ENCODE peak calls at places on chromosomes 3 and 15, in four cellular contexts. One of them, this sample, is unnamed.

GRCh38 chr3:134378384-134378783 is 4.1 kb upstream of the AMOTL2 start:
- DNase-seq in cardiac muscle cell: peak; percentile 77
- DNase-seq in OCI-LY7: peak; percentile 10
- DNase-seq in Panc1: no peak
- DNase-seq in this sample: no peak

GRCh38 chr3:25618043-25618442 is 46.7 kb downstream of the TOP2B start:
- DNase-seq in cardiac muscle cell: no peak
- DNase-seq in OCI-LY7: no peak
- DNase-seq in Panc1: no peak
- DNase-seq in this sample: no peak

GRCh38 chr3:72213296-72214064 is 428.5 kb upstream of the PROK2 start:
- DNase-seq in cardiac muscle cell: no peak
- DNase-seq in OCI-LY7: no peak
- DNase-seq in Panc1: no peak
- DNase-seq in this sample: no peak

GRCh38 chr3:197298858-197299854 is 744 bp upstream of the DLG1 start:
- DNase-seq in cardiac muscle cell: peak; percentile 63
- DNase-seq in OCI-LY7: peak; percentile 79
- DNase-seq in Panc1: no peak
- DNase-seq in this sample: no peak

GRCh38 chr15:60005352-60006202 is 1.5 kb downstream of the FOXB1 start:
- DNase-seq in cardiac muscle cell: no peak
- DNase-seq in OCI-LY7: no peak
- DNase-seq in Panc1: no peak
- DNase-seq in this sample: no peak

GRCh38 chr3:105274536-105274935 is 92.2 kb upstream of the ALCAM start:
- DNase-seq in cardiac muscle cell: no peak
- DNase-seq in OCI-LY7: no peak
- DNase-seq in Panc1: no peak
- DNase-seq in this sample: no peak

GRCh38 chr15:59933607-59934006 is 70.5 kb upstream of the FOXB1 start:
- DNase-seq in cardiac muscle cell: no peak
- DNase-seq in OCI-LY7: no peak
- DNase-seq in Panc1: no peak
- DNase-seq in this sample: no peak

GRCh38 chr3:16190704-16191103 is 16.2 kb downstream of the GALNT15 start:
- DNase-seq in cardiac muscle cell: no peak
- DNase-seq in OCI-LY7: no peak
- DNase-seq in Panc1: no peak
- DNase-seq in this sample: no peak

GRCh38 chr3:46883252-46884185 is 6.0 kb downstream of the PTH1R start:
- DNase-seq in cardiac muscle cell: peak; percentile 79
- DNase-seq in OCI-LY7: no peak
- DNase-seq in Panc1: no peak
- DNase-seq in this sample: no peak

GRCh38 chr15:65801229-65801813 is 9.2 kb upstream of the DENND4A start:
- DNase-seq in cardiac muscle cell: no peak
- DNase-seq in OCI-LY7: no peak
- DNase-seq in Panc1: no peak
- DNase-seq in this sample: no peak

GRCh38 chr15:61390138-61390537 is 161.0 kb upstream of the RORA start:
- DNase-seq in cardiac muscle cell: no peak
- DNase-seq in OCI-LY7: no peak
- DNase-seq in Panc1: no peak
- DNase-seq in this sample: no peak

GRCh38 chr3:56772926-56773587 is 28.7 kb downstream of the ARHGEF3 start:
- DNase-seq in cardiac muscle cell: no peak
- DNase-seq in OCI-LY7: no peak
- DNase-seq in Panc1: no peak
- DNase-seq in this sample: no peak

GRCh38 chr3:145557405-145557804 is 603.6 kb downstream of the PLOD2 start:
- DNase-seq in cardiac muscle cell: no peak
- DNase-seq in OCI-LY7: no peak
- DNase-seq in Panc1: no peak
- DNase-seq in this sample: no peak

GRCh38 chr3:134312873-134313838 is 61.1 kb downstream of the AMOTL2 start:
- DNase-seq in cardiac muscle cell: peak; percentile 86
- DNase-seq in OCI-LY7: no peak
- DNase-seq in Panc1: no peak
- DNase-seq in this sample: no peak

GRCh38 chr15:69161878-69162213 is 1.4 kb downstream of the GLCE start:
- DNase-seq in cardiac muscle cell: no peak
- DNase-seq in OCI-LY7: no peak
- DNase-seq in Panc1: no peak
- DNase-seq in this sample: no peak

GRCh38 chr3:190120161-190121060 is at the start of gene P3H2:
- DNase-seq in cardiac muscle cell: peak; percentile 95
- DNase-seq in OCI-LY7: no peak
- DNase-seq in Panc1: no peak
- DNase-seq in this sample: peak; percentile 73

GRCh38 chr15:25401511-25401910 is 37.3 kb downstream of the UBE3A start:
- DNase-seq in cardiac muscle cell: no peak
- DNase-seq in OCI-LY7: no peak
- DNase-seq in Panc1: no peak
- DNase-seq in this sample: no peak

GRCh38 chr3:161266731-161267150 is 45.6 kb downstream of the NMD3 start:
- DNase-seq in cardiac muscle cell: no peak
- DNase-seq in OCI-LY7: no peak
- DNase-seq in Panc1: peak; percentile 84
- DNase-seq in this sample: no peak
- H3K27ac ChIP-seq in cardiac muscle cell: no peak overlapping the region
- H3K27ac ChIP-seq in OCI-LY7: no peak overlapping the region
- H3K27ac ChIP-seq in Panc1: no peak overlapping the region
- H3K27ac ChIP-seq in this sample: no peak overlapping the region

GRCh38 chr3:42451116-42451515 is 40.7 kb upstream of the LYZL4 start:
- DNase-seq in cardiac muscle cell: no peak
- DNase-seq in OCI-LY7: no peak
- DNase-seq in Panc1: no peak
- DNase-seq in this sample: no peak

GRCh38 chr3:42447481-42447880 is 37.1 kb upstream of the LYZL4 start:
- DNase-seq in cardiac muscle cell: no peak
- DNase-seq in OCI-LY7: no peak
- DNase-seq in Panc1: no peak
- DNase-seq in this sample: no peak

GRCh38 chr3:42450567-42450966 is 40.2 kb upstream of the LYZL4 start:
- DNase-seq in cardiac muscle cell: no peak
- DNase-seq in OCI-LY7: peak; percentile 24
- DNase-seq in Panc1: no peak
- DNase-seq in this sample: no peak

GRCh38 chr3:42456211-42456610 is 45.8 kb upstream of the LYZL4 start:
- DNase-seq in cardiac muscle cell: no peak
- DNase-seq in OCI-LY7: no peak
- DNase-seq in Panc1: no peak
- DNase-seq in this sample: no peak

GRCh38 chr3:42451546-42452230 is 41.3 kb upstream of the LYZL4 start:
- DNase-seq in cardiac muscle cell: no peak
- DNase-seq in OCI-LY7: no peak
- DNase-seq in Panc1: no peak
- DNase-seq in this sample: no peak
- H3K27ac ChIP-seq in cardiac muscle cell: no peak overlapping the region
- H3K27ac ChIP-seq in OCI-LY7: no peak overlapping the region
- H3K27ac ChIP-seq in Panc1: no peak overlapping the region
- H3K27ac ChIP-seq in this sample: no peak overlapping the region

DNA sequence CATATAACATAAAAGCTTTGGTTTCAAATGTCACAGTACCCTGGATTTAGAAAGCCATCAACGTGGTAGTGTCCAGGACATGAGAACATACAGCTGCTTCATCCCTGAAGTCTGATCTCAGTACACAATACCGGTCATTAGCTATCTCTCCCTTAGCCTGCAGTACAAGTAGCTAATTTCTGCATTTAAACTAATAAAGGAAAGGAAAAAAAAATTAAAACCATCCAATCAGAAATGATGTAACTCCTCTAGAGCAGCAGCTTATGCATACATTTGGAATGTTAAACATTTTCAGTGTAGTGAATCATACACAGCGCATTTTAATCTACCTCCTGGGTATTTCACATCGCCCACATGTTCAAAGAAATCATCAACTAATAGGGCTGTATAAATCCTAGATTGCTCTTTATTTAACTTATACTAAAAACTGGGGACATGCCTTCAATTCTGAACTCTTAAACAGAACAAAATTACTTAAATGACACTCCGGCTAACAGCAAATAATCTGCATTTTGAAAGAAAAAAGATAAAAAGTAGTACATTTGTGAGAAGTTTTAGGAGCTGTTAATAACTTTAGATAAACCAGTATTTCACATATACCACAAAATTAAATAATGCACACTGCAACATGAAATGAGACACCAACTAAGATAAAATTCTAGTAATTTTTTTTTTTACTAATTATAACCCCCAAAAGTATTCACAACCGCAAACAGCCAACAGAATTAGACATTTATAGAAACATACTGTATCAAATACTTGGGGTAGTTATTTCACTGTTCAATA is 3.7 kb downstream of the IGF2BP2 start:
- DNase-seq in cardiac muscle cell: no peak
- DNase-seq in OCI-LY7: no peak
- DNase-seq in Panc1: peak; percentile 80
- DNase-seq in this sample: no peak
- H3K27ac ChIP-seq in cardiac muscle cell: peak overlapping the region; percentile 18
- H3K27ac ChIP-seq in OCI-LY7: no peak overlapping the region
- H3K27ac ChIP-seq in Panc1: peak overlapping the region; percentile 76
- H3K27ac ChIP-seq in this sample: no peak overlapping the region

GRCh38 chr3:42369304-42369703 is 41.1 kb downstream of the LYZL4 start:
- DNase-seq in cardiac muscle cell: peak; percentile 51
- DNase-seq in OCI-LY7: no peak
- DNase-seq in Panc1: no peak
- DNase-seq in this sample: no peak
- H3K27ac ChIP-seq in cardiac muscle cell: no peak overlapping the region
- H3K27ac ChIP-seq in OCI-LY7: no peak overlapping the region
- H3K27ac ChIP-seq in Panc1: no peak overlapping the region
- H3K27ac ChIP-seq in this sample: peak overlapping the region; percentile 48

GRCh38 chr3:48418140-48418539 is 11.7 kb downstream of the PLXNB1 start:
- DNase-seq in cardiac muscle cell: no peak
- DNase-seq in OCI-LY7: no peak
- DNase-seq in Panc1: no peak
- DNase-seq in this sample: no peak
- H3K27ac ChIP-seq in cardiac muscle cell: no peak overlapping the region
- H3K27ac ChIP-seq in OCI-LY7: no peak overlapping the region
- H3K27ac ChIP-seq in Panc1: no peak overlapping the region
- H3K27ac ChIP-seq in this sample: no peak overlapping the region

GRCh38 chr15:90362936-90363212 is 10.8 kb downstream of the ZNF774 start:
- DNase-seq in cardiac muscle cell: no peak
- DNase-seq in OCI-LY7: no peak
- DNase-seq in Panc1: no peak
- DNase-seq in this sample: no peak
- H3K27ac ChIP-seq in cardiac muscle cell: no peak overlapping the region
- H3K27ac ChIP-seq in OCI-LY7: no peak overlapping the region
- H3K27ac ChIP-seq in Panc1: peak overlapping the region; percentile 25
- H3K27ac ChIP-seq in this sample: peak overlapping the region; percentile 92

GRCh38 chr3:154060606-154061380 is 60.4 kb upstream of the ARHGEF26 start:
- DNase-seq in cardiac muscle cell: peak; percentile 46
- DNase-seq in OCI-LY7: no peak
- DNase-seq in Panc1: no peak
- DNase-seq in this sample: no peak
- H3K27ac ChIP-seq in cardiac muscle cell: peak overlapping the region; percentile 11
- H3K27ac ChIP-seq in OCI-LY7: no peak overlapping the region
- H3K27ac ChIP-seq in Panc1: no peak overlapping the region
- H3K27ac ChIP-seq in this sample: peak overlapping the region; percentile 79

This sample was measured in caudate nucleus.